ENCODE peak calls at places on chromosomes 6 and 20, in six cellular contexts. F is CD4-positive, alpha-beta T cell; C is NCI-H2171; R is H9; L is adrenal gland; T is SW 1271. A is an unnamed sample.

GRCh38 chr20:8130840-8131526 is 1.1 kb upstream of the PLCB1 start:
- DNase-seq in F (no peak), C (no peak), R (no peak), L (no peak), T (no peak), A (no peak)

GRCh38 chr6:165566088-165566828 is 96.8 kb downstream of the PDE10A start:
- DNase-seq in F (no peak), C (no peak), R (no peak), L (no peak), T (no peak), A (no peak)

GRCh38 chr6:132715204-132715603 is 1.3 kb upstream of the VNN1 start:
- DNase-seq in F (no peak), C (no peak), R (peak; percentile 87), L (peak; percentile 52), T (peak; percentile 11), A (peak; percentile 91)

GRCh38 chr20:25023316-25023715 is 30.8 kb upstream of the APMAP start:
- DNase-seq in F (no peak), C (no peak), R (no peak), L (no peak), T (no peak), A (no peak)

GRCh38 chr6:16728513-16729182 is 32.6 kb downstream of the ATXN1 start:
- DNase-seq in F (no peak), C (no peak), R (no peak), L (no peak), T (no peak), A (no peak)

GRCh38 chr20:58715709-58716475 is 23.3 kb downstream of the NPEPL1 start:
- DNase-seq in F (no peak), C (no peak), R (peak; percentile 24), L (peak; percentile 13), T (no peak), A (no peak)

GRCh38 chr6:102075539-102075938 is 682.0 kb downstream of the GRIK2 start:
- DNase-seq in F (no peak), C (no peak), R (no peak), L (no peak), T (no peak), A (no peak)

GRCh38 chr6:26198626-26199056 is 111.4 kb downstream of the HFE start:
- DNase-seq in F (no peak), C (no peak), R (no peak), L (no peak), T (no peak), A (no peak)

GRCh38 chr20:56427797-56428196 is 15.7 kb downstream of the CASS4 start:
- DNase-seq in F (no peak), C (no peak), R (no peak), L (no peak), T (no peak), A (no peak)

GRCh38 chr20:59145926-59146800 is 17.5 kb upstream of the ZNF831 start:
- DNase-seq in F (no peak), C (no peak), R (no peak), L (no peak), T (no peak), A (no peak)

GRCh38 chr6:37049990-37050853 is 44.8 kb downstream of the FGD2 start:
- DNase-seq in F (peak; percentile 64), C (no peak), R (no peak), L (peak; percentile 45), T (no peak), A (peak; percentile 54)

GRCh38 chr6:134707342-134707982 is 242.4 kb downstream of the ALDH8A1 start:
- DNase-seq in F (no peak), C (no peak), R (peak; percentile 35), L (no peak), T (no peak), A (peak; percentile 97)

GRCh38 chr6:130223508-130223907 is 757 bp upstream of the SAMD3 start:
- DNase-seq in F (peak; percentile 20), C (no peak), R (no peak), L (no peak), T (no peak), A (peak; percentile 35)

GRCh38 chr6:113924199-113924791 is 46.7 kb downstream of the HDAC2 start:
- DNase-seq in F (no peak), C (no peak), R (no peak), L (no peak), T (no peak), A (no peak)

GRCh38 chr6:138757131-138757530 is 16.4 kb upstream of the CCDC28A start:
- DNase-seq in F (no peak), C (no peak), R (no peak), L (no peak), T (no peak), A (peak; percentile 6)

GRCh38 chr20:437787-438486 is 24.4 kb downstream of the TBC1D20 start:
- DNase-seq in F (no peak), C (no peak), R (no peak), L (no peak), T (no peak), A (no peak)

GRCh38 chr20:22995923-22996322 is 39.2 kb upstream of the SSTR4 start:
- DNase-seq in F (no peak), C (no peak), R (no peak), L (no peak), T (no peak), A (no peak)

A was measured in small intestine.